ENCODE peak calls at places on chromosomes 2 and 18, in six cellular contexts. One of them, this sample, is unnamed.

GRCh38 chr2:206260427-206261012 is 13.9 kb upstream of the ZDBF2 start:
- DNase-seq in fibroblast of the conjunctiva: no peak
- DNase-seq in A172: peak
- DNase-seq in dorsolateral prefrontal cortex: no peak
- DNase-seq in AG20443: peak
- DNase-seq in activated T-helper 1 cell treated with anti-CD3 and anti-CD28 coated beads, Interleukin-12 subunit alpha, Interleukin-12 subunit beta, Interleukin-2, Interleukin-4 antibody, amounts not matched to agents 30 ng/mL and 10 ng/mL and 1 ng/mL, durations not matched to agents 14 hours and 24 hours and 36 hours: no peak
- DNase-seq in this sample: no peak

GRCh38 chr2:66428986-66429612 is 5.8 kb upstream of the MEIS1 start:
- DNase-seq in fibroblast of the conjunctiva: peak
- DNase-seq in A172: peak
- DNase-seq in dorsolateral prefrontal cortex: no peak
- DNase-seq in AG20443: no peak
- DNase-seq in activated T-helper 1 cell treated with anti-CD3 and anti-CD28 coated beads, Interleukin-12 subunit alpha, Interleukin-12 subunit beta, Interleukin-2, Interleukin-4 antibody, amounts not matched to agents 30 ng/mL and 10 ng/mL and 1 ng/mL, durations not matched to agents 14 hours and 24 hours and 36 hours: no peak
- DNase-seq in this sample: peak

GRCh38 chr2:230130668-230131364 is 62.1 kb upstream of the SLC16A14 start:
- DNase-seq in fibroblast of the conjunctiva: peak
- DNase-seq in A172: peak
- DNase-seq in dorsolateral prefrontal cortex: no peak
- DNase-seq in AG20443: peak
- DNase-seq in activated T-helper 1 cell treated with anti-CD3 and anti-CD28 coated beads, Interleukin-12 subunit alpha, Interleukin-12 subunit beta, Interleukin-2, Interleukin-4 antibody, amounts not matched to agents 30 ng/mL and 10 ng/mL and 1 ng/mL, durations not matched to agents 14 hours and 24 hours and 36 hours: no peak
- DNase-seq in this sample: no peak

GRCh38 chr2:7609556-7610323 is 692.5 kb downstream of the RNF144A start:
- DNase-seq in fibroblast of the conjunctiva: no peak
- DNase-seq in A172: no peak
- DNase-seq in dorsolateral prefrontal cortex: no peak
- DNase-seq in AG20443: no peak
- DNase-seq in activated T-helper 1 cell treated with anti-CD3 and anti-CD28 coated beads, Interleukin-12 subunit alpha, Interleukin-12 subunit beta, Interleukin-2, Interleukin-4 antibody, amounts not matched to agents 30 ng/mL and 10 ng/mL and 1 ng/mL, durations not matched to agents 14 hours and 24 hours and 36 hours: no peak
- DNase-seq in this sample: no peak

GRCh38 chr2:63903003-63903402 is 61.3 kb downstream of the UGP2 start:
- DNase-seq in fibroblast of the conjunctiva: no peak
- DNase-seq in A172: no peak
- DNase-seq in dorsolateral prefrontal cortex: no peak
- DNase-seq in AG20443: peak
- DNase-seq in activated T-helper 1 cell treated with anti-CD3 and anti-CD28 coated beads, Interleukin-12 subunit alpha, Interleukin-12 subunit beta, Interleukin-2, Interleukin-4 antibody, amounts not matched to agents 30 ng/mL and 10 ng/mL and 1 ng/mL, durations not matched to agents 14 hours and 24 hours and 36 hours: no peak
- DNase-seq in this sample: no peak

GRCh38 chr2:217160978-217161973 is 301.4 kb upstream of the TNP1 start:
- DNase-seq in fibroblast of the conjunctiva: no peak
- DNase-seq in A172: no peak
- DNase-seq in dorsolateral prefrontal cortex: no peak
- DNase-seq in AG20443: no peak
- DNase-seq in activated T-helper 1 cell treated with anti-CD3 and anti-CD28 coated beads, Interleukin-12 subunit alpha, Interleukin-12 subunit beta, Interleukin-2, Interleukin-4 antibody, amounts not matched to agents 30 ng/mL and 10 ng/mL and 1 ng/mL, durations not matched to agents 14 hours and 24 hours and 36 hours: no peak
- DNase-seq in this sample: no peak

GRCh38 chr2:184814428-184814827 is 216.1 kb downstream of the ZNF804A start:
- DNase-seq in fibroblast of the conjunctiva: no peak
- DNase-seq in A172: no peak
- DNase-seq in dorsolateral prefrontal cortex: no peak
- DNase-seq in AG20443: no peak
- DNase-seq in activated T-helper 1 cell treated with anti-CD3 and anti-CD28 coated beads, Interleukin-12 subunit alpha, Interleukin-12 subunit beta, Interleukin-2, Interleukin-4 antibody, amounts not matched to agents 30 ng/mL and 10 ng/mL and 1 ng/mL, durations not matched to agents 14 hours and 24 hours and 36 hours: no peak
- DNase-seq in this sample: no peak

GRCh38 chr2:203804766-203805484 is 62.6 kb upstream of the CTLA4 start:
- DNase-seq in fibroblast of the conjunctiva: no peak
- DNase-seq in A172: peak
- DNase-seq in dorsolateral prefrontal cortex: no peak
- DNase-seq in AG20443: no peak
- DNase-seq in activated T-helper 1 cell treated with anti-CD3 and anti-CD28 coated beads, Interleukin-12 subunit alpha, Interleukin-12 subunit beta, Interleukin-2, Interleukin-4 antibody, amounts not matched to agents 30 ng/mL and 10 ng/mL and 1 ng/mL, durations not matched to agents 14 hours and 24 hours and 36 hours: no peak
- DNase-seq in this sample: no peak

GRCh38 chr2:20188851-20189250 is 36.1 kb downstream of the SDC1 start:
- DNase-seq in fibroblast of the conjunctiva: no peak
- DNase-seq in A172: no peak
- DNase-seq in dorsolateral prefrontal cortex: no peak
- DNase-seq in AG20443: no peak
- DNase-seq in activated T-helper 1 cell treated with anti-CD3 and anti-CD28 coated beads, Interleukin-12 subunit alpha, Interleukin-12 subunit beta, Interleukin-2, Interleukin-4 antibody, amounts not matched to agents 30 ng/mL and 10 ng/mL and 1 ng/mL, durations not matched to agents 14 hours and 24 hours and 36 hours: no peak
- DNase-seq in this sample: no peak

GRCh38 chr18:38077219-38077618 is 511.6 kb upstream of the CELF4 start:
- DNase-seq in fibroblast of the conjunctiva: no peak
- DNase-seq in A172: no peak
- DNase-seq in dorsolateral prefrontal cortex: peak
- DNase-seq in AG20443: no peak
- DNase-seq in activated T-helper 1 cell treated with anti-CD3 and anti-CD28 coated beads, Interleukin-12 subunit alpha, Interleukin-12 subunit beta, Interleukin-2, Interleukin-4 antibody, amounts not matched to agents 30 ng/mL and 10 ng/mL and 1 ng/mL, durations not matched to agents 14 hours and 24 hours and 36 hours: no peak
- DNase-seq in this sample: no peak

GRCh38 chr2:100302585-100302892 is 19.8 kb downstream of the LONRF2 start:
- DNase-seq in fibroblast of the conjunctiva: no peak
- DNase-seq in A172: no peak
- DNase-seq in dorsolateral prefrontal cortex: no peak
- DNase-seq in AG20443: no peak
- DNase-seq in activated T-helper 1 cell treated with anti-CD3 and anti-CD28 coated beads, Interleukin-12 subunit alpha, Interleukin-12 subunit beta, Interleukin-2, Interleukin-4 antibody, amounts not matched to agents 30 ng/mL and 10 ng/mL and 1 ng/mL, durations not matched to agents 14 hours and 24 hours and 36 hours: no peak
- DNase-seq in this sample: no peak

GRCh38 chr18:13105059-13105458 is 113.5 kb upstream of the LDLRAD4 start:
- DNase-seq in fibroblast of the conjunctiva: no peak
- DNase-seq in A172: no peak
- DNase-seq in dorsolateral prefrontal cortex: no peak
- DNase-seq in AG20443: no peak
- DNase-seq in activated T-helper 1 cell treated with anti-CD3 and anti-CD28 coated beads, Interleukin-12 subunit alpha, Interleukin-12 subunit beta, Interleukin-2, Interleukin-4 antibody, amounts not matched to agents 30 ng/mL and 10 ng/mL and 1 ng/mL, durations not matched to agents 14 hours and 24 hours and 36 hours: no peak
- DNase-seq in this sample: no peak

GRCh38 chr2:149988361-149988760 is 400.8 kb upstream of the MMADHC start:
- DNase-seq in fibroblast of the conjunctiva: no peak
- DNase-seq in A172: no peak
- DNase-seq in dorsolateral prefrontal cortex: no peak
- DNase-seq in AG20443: no peak
- DNase-seq in activated T-helper 1 cell treated with anti-CD3 and anti-CD28 coated beads, Interleukin-12 subunit alpha, Interleukin-12 subunit beta, Interleukin-2, Interleukin-4 antibody, amounts not matched to agents 30 ng/mL and 10 ng/mL and 1 ng/mL, durations not matched to agents 14 hours and 24 hours and 36 hours: no peak
- DNase-seq in this sample: no peak

GRCh38 chr2:200405599-200406298 is 99.3 kb downstream of the SPATS2L start:
- DNase-seq in fibroblast of the conjunctiva: no peak
- DNase-seq in A172: peak
- DNase-seq in dorsolateral prefrontal cortex: no peak
- DNase-seq in AG20443: peak
- DNase-seq in activated T-helper 1 cell treated with anti-CD3 and anti-CD28 coated beads, Interleukin-12 subunit alpha, Interleukin-12 subunit beta, Interleukin-2, Interleukin-4 antibody, amounts not matched to agents 30 ng/mL and 10 ng/mL and 1 ng/mL, durations not matched to agents 14 hours and 24 hours and 36 hours: no peak
- DNase-seq in this sample: peak

GRCh38 chr2:216659301-216659700 is 26.1 kb downstream of the IGFBP2 start:
- DNase-seq in fibroblast of the conjunctiva: no peak
- DNase-seq in A172: no peak
- DNase-seq in dorsolateral prefrontal cortex: no peak
- DNase-seq in AG20443: no peak
- DNase-seq in activated T-helper 1 cell treated with anti-CD3 and anti-CD28 coated beads, Interleukin-12 subunit alpha, Interleukin-12 subunit beta, Interleukin-2, Interleukin-4 antibody, amounts not matched to agents 30 ng/mL and 10 ng/mL and 1 ng/mL, durations not matched to agents 14 hours and 24 hours and 36 hours: no peak
- DNase-seq in this sample: no peak

GRCh38 chr2:132547089-132547687 is 122.8 kb downstream of the LYPD1 start:
- DNase-seq in fibroblast of the conjunctiva: peak
- DNase-seq in A172: peak
- DNase-seq in dorsolateral prefrontal cortex: peak
- DNase-seq in AG20443: peak
- DNase-seq in activated T-helper 1 cell treated with anti-CD3 and anti-CD28 coated beads, Interleukin-12 subunit alpha, Interleukin-12 subunit beta, Interleukin-2, Interleukin-4 antibody, amounts not matched to agents 30 ng/mL and 10 ng/mL and 1 ng/mL, durations not matched to agents 14 hours and 24 hours and 36 hours: peak
- DNase-seq in this sample: peak

GRCh38 chr18:66046025-66046602 is 295.3 kb downstream of the CDH7 start:
- DNase-seq in fibroblast of the conjunctiva: no peak
- DNase-seq in A172: no peak
- DNase-seq in dorsolateral prefrontal cortex: no peak
- DNase-seq in AG20443: no peak
- DNase-seq in activated T-helper 1 cell treated with anti-CD3 and anti-CD28 coated beads, Interleukin-12 subunit alpha, Interleukin-12 subunit beta, Interleukin-2, Interleukin-4 antibody, amounts not matched to agents 30 ng/mL and 10 ng/mL and 1 ng/mL, durations not matched to agents 14 hours and 24 hours and 36 hours: no peak
- DNase-seq in this sample: no peak

GRCh38 chr2:72962911-72963310 is 45.6 kb downstream of the EMX1 start:
- DNase-seq in fibroblast of the conjunctiva: no peak
- DNase-seq in A172: no peak
- DNase-seq in dorsolateral prefrontal cortex: no peak
- DNase-seq in AG20443: no peak
- DNase-seq in activated T-helper 1 cell treated with anti-CD3 and anti-CD28 coated beads, Interleukin-12 subunit alpha, Interleukin-12 subunit beta, Interleukin-2, Interleukin-4 antibody, amounts not matched to agents 30 ng/mL and 10 ng/mL and 1 ng/mL, durations not matched to agents 14 hours and 24 hours and 36 hours: no peak
- DNase-seq in this sample: no peak

GRCh38 chr2:176817061-176817565 is 395.5 kb upstream of the HNRNPA3 start:
- DNase-seq in fibroblast of the conjunctiva: no peak
- DNase-seq in A172: peak
- DNase-seq in dorsolateral prefrontal cortex: peak
- DNase-seq in AG20443: peak
- DNase-seq in activated T-helper 1 cell treated with anti-CD3 and anti-CD28 coated beads, Interleukin-12 subunit alpha, Interleukin-12 subunit beta, Interleukin-2, Interleukin-4 antibody, amounts not matched to agents 30 ng/mL and 10 ng/mL and 1 ng/mL, durations not matched to agents 14 hours and 24 hours and 36 hours: no peak
- DNase-seq in this sample: peak

GRCh38 chr2:233801357-233802131 is 23.4 kb downstream of the MROH2A start:
- DNase-seq in fibroblast of the conjunctiva: no peak
- DNase-seq in A172: peak
- DNase-seq in dorsolateral prefrontal cortex: peak
- DNase-seq in AG20443: no peak
- DNase-seq in activated T-helper 1 cell treated with anti-CD3 and anti-CD28 coated beads, Interleukin-12 subunit alpha, Interleukin-12 subunit beta, Interleukin-2, Interleukin-4 antibody, amounts not matched to agents 30 ng/mL and 10 ng/mL and 1 ng/mL, durations not matched to agents 14 hours and 24 hours and 36 hours: no peak
- DNase-seq in this sample: no peak